ENCODE peak calls at places on chromosomes 3 and 15, in five cellular contexts. L, E, W, U and P are unnamed samples.

GRCh38 chr3:148975696-148976095 is 15.6 kb upstream of the GYG1 start:
- DNase-seq in L (no peak), E (no peak), W (no peak), U (no peak), P (no peak)

GRCh38 chr3:64443553-64444331 is 218.5 kb upstream of the PRICKLE2 start:
- DNase-seq in L (no peak), E (no peak), W (no peak), U (no peak), P (no peak)

GRCh38 chr3:133574260-133574881 is 885 bp downstream of the CDV3 start:
- DNase-seq in L (peak), E (peak), W (no peak), U (no peak), P (no peak)

GRCh38 chr15:58357529-58358476 is 74.0 kb upstream of the LIPC start:
- DNase-seq in L (no peak), E (no peak), W (no peak), U (no peak), P (no peak)

GRCh38 chr3:176906046-176906905 is 291.0 kb downstream of the TBL1XR1 start:
- DNase-seq in L (no peak), E (no peak), W (no peak), U (no peak), P (peak)

GRCh38 chr15:51267714-51268105 is 70.7 kb downstream of the CYP19A1 start:
- DNase-seq in L (no peak), E (no peak), W (no peak), U (no peak), P (no peak)

GRCh38 chr15:49471733-49472132 is 48.7 kb downstream of the FGF7 start:
- DNase-seq in L (peak), E (peak), W (no peak), U (no peak), P (no peak)

GRCh38 chr3:38662544-38662943 is 13.1 kb upstream of the SCN5A start:
- DNase-seq in L (peak), E (no peak), W (no peak), U (peak), P (no peak)

GRCh38 chr15:81280696-81281095 is 43.2 kb downstream of the STARD5 start:
- DNase-seq in L (no peak), E (no peak), W (no peak), U (no peak), P (no peak)

GRCh38 chr15:92048739-92049138 is 195.2 kb downstream of the SLCO3A1 start:
- DNase-seq in L (no peak), E (no peak), W (no peak), U (no peak), P (no peak)

GRCh38 chr3:195613468-195614069 is 29.8 kb upstream of the APOD start:
- DNase-seq in L (no peak), E (no peak), W (no peak), U (no peak), P (no peak)

GRCh38 chr3:32551087-32551486 is 19.6 kb downstream of the DYNC1LI1 start:
- DNase-seq in L (no peak), E (no peak), W (no peak), U (no peak), P (no peak)

GRCh38 chr3:58471025-58471887 is 20.6 kb upstream of the KCTD6 start:
- DNase-seq in L (peak), E (no peak), W (no peak), U (peak), P (peak)

GRCh38 chr3:187878776-187879524 is 133.7 kb upstream of the BCL6 start:
- DNase-seq in L (no peak), E (no peak), W (no peak), U (no peak), P (no peak)

GRCh38 chr3:15659254-15659975 is 57.9 kb downstream of the BTD start:
- DNase-seq in L (no peak), E (no peak), W (no peak), U (no peak), P (no peak)

GRCh38 chr3:189267981-189268613 is 96.3 kb downstream of the TPRG1 start:
- DNase-seq in L (no peak), E (no peak), W (no peak), U (peak), P (no peak)

GRCh38 chr3:24640330-24640877 is 145.8 kb upstream of the THRB start:
- DNase-seq in L (peak), E (no peak), W (no peak), U (peak), P (no peak)

GRCh38 chr15:74314897-74315438 is 52.5 kb downstream of the CYP11A1 start:
- DNase-seq in L (peak), E (no peak), W (no peak), U (no peak), P (no peak)

GRCh38 chr3:5160926-5161858 is 26.3 kb upstream of the EDEM1 start:
- DNase-seq in L (no peak), E (no peak), W (no peak), U (peak), P (no peak)

GRCh38 chr3:48528754-48529153 is 24.8 kb upstream of the SHISA5 start:
- DNase-seq in L (no peak), E (no peak), W (no peak), U (no peak), P (no peak)

GRCh38 chr15:101775136-101775535 is 28.2 kb upstream of the OR4F6 start:
- DNase-seq in L (no peak), E (no peak), W (no peak), U (no peak), P (no peak)

GRCh38 chr3:52383446-52383845 is 61.5 kb downstream of the SEMA3G start:
- DNase-seq in L (no peak), E (no peak), W (no peak), U (no peak), P (no peak)

GRCh38 chr15:63191895-63192603 is 2.6 kb downstream of the RAB8B start:
- DNase-seq in L (peak), E (peak), W (no peak), U (no peak), P (no peak)

GRCh38 chr3:18044191-18044590 is 301.8 kb upstream of the TBC1D5 start:
- DNase-seq in L (no peak), E (no peak), W (no peak), U (no peak), P (no peak)

GRCh38 chr15:89878323-89878722 is 15.5 kb downstream of the AP3S2 start:
- DNase-seq in L (no peak), E (no peak), W (no peak), U (no peak), P (no peak)

GRCh38 chr15:89880727-89881126 is 13.1 kb downstream of the AP3S2 start:
- DNase-seq in L (no peak), E (no peak), W (no peak), U (no peak), P (no peak)

GRCh38 chr15:89874926-89875564 is 18.7 kb downstream of the AP3S2 start:
- DNase-seq in L (peak), E (no peak), W (peak), U (peak), P (peak)

GRCh38 chr15:89870688-89871288 is 23.0 kb downstream of the AP3S2 start:
- DNase-seq in L (no peak), E (no peak), W (no peak), U (no peak), P (no peak)

DNA sequence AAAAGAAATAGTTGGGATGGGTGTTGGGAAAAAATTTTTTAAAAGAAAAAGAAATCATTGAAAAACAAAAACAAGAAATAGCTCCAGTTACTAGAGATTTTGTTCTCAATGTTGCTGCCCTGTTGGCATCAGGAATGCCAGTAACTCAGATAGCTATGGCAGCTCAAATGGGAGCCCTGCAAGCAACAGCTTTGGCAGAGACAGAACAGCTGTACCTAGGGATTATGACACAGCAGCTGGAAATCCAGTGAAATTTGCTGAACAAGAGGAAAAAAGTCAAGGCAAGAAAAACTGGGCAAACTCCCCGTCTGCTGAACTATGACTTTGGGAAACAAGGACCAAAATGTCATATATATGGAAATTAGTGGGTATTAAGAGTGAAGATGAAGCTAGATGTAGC is 17.1 kb downstream of the AP3S2 start:
- DNase-seq in L (no peak), E (no peak), W (no peak), U (no peak), P (no peak)
- H3K9ac ChIP-seq in L (no peak), E (no peak), W (no peak), U (no peak), P (no peak)

GRCh38 chr3:124636863-124637296 is 93.4 kb upstream of the UMPS start:
- DNase-seq in L (no peak), E (no peak), W (no peak), U (no peak), P (no peak)
- TF ChIP-seq POLR2AphosphoS5 in L (no peak), E (no peak), W (no peak), U (no peak), P (no peak)

DNA sequence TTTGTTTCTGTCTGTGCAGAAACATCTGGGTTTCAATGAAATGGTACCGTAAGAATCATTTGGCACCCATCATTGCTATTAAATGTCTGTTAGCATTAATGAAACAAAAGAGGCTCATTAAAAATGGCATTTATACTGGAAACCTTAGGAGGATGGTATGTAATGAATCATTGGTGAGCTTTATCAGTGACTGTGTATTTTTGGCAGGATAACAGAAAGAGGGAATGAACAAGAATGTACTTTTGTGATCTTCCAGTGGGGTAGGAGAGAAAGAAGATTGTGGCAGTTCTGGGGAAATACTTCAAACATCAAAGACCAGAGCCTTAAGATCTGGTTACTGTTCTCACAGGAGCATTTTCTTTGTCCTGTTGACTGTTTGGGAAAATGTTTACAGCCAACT is 4.7 kb upstream of the DCBLD2 start:
- DNase-seq in L (no peak), E (no peak), W (no peak), U (peak), P (no peak)
- H3K9ac ChIP-seq in L (no peak), E (no peak), W (no peak), U (peak), P (no peak)

GRCh38 chr3:43394071-43394501 is 107.7 kb downstream of the SNRK start:
- DNase-seq in L (no peak), E (no peak), W (no peak), U (no peak), P (no peak)
- TF ChIP-seq POLR2AphosphoS5 in L (no peak), E (no peak), W (no peak), U (no peak), P (no peak)

DNA sequence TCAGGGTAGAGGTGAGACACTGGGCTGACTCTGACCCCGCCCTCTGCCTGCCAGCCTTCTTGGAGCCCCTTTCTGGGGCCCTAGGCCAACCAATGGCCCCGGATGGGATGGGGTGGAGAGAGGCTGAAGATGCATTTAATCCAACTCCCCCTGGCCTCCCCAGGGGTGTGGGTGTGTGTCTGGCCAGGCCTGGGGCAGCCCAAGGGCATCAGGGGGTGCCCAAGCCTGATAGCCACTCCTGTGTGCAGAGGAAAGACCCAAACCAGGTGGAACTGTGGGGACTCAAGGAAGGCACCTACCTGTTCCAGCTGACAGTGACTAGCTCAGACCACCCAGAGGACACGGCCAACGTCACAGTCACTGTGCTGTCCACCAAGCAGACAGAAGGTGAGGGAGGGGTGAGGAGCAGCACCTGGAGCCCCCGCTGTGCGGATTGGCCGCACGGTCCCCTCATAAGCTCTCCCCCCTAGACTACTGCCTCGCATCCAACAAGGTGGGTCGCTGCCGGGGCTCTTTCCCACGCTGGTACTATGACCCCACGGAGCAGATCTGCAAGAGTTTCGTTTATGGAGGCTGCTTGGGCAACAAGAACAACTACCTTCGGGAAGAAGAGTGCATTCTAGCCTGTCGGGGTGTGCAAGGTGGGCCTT is 9.5 kb downstream of the SPINT1 start:
- DNase-seq in L (no peak), E (no peak), W (no peak), U (no peak), P (no peak)
- H3K9ac ChIP-seq in L (no peak), E (no peak), W (no peak), U (no peak), P (no peak)